ENCODE peak calls at places on chromosomes 6 and 20, in six cellular contexts. G is NCI-H345; I is A549; W is CD8-positive, alpha-beta memory T cell; O is HT-29; E is Calu3. K is an unnamed sample.

GRCh38 chr6:26057899-26058298 is 29.3 kb upstream of the HFE start:
- DNase-seq in G (no peak), I (no peak), W (no peak), O (no peak), E (no peak), K (no peak)

GRCh38 chr6:95784869-95785268 is 207.5 kb downstream of the MANEA start:
- DNase-seq in G (no peak), I (no peak), W (no peak), O (no peak), E (no peak), K (no peak)

GRCh38 chr6:125486881-125487280 is 185.1 kb upstream of the HDDC2 start:
- DNase-seq in G (no peak), I (no peak), W (no peak), O (no peak), E (no peak), K (peak)

GRCh38 chr6:125377621-125378020 is 75.9 kb upstream of the HDDC2 start:
- DNase-seq in G (no peak), I (no peak), W (no peak), O (no peak), E (no peak), K (no peak)

GRCh38 chr20:50252715-50253500 is 62.3 kb downstream of the CEBPB start:
- DNase-seq in G (no peak), I (no peak), W (no peak), O (no peak), E (no peak), K (no peak)

GRCh38 chr20:50819344-50819743 is 24.5 kb downstream of the BCAS4 start:
- DNase-seq in G (no peak), I (no peak), W (no peak), O (no peak), E (no peak), K (no peak)

GRCh38 chr6:125781307-125781868 is 9.4 kb upstream of the NCOA7 start:
- DNase-seq in G (no peak), I (peak), W (no peak), O (no peak), E (no peak), K (peak)

GRCh38 chr6:101348816-101349215 is 44.7 kb upstream of the GRIK2 start:
- DNase-seq in G (no peak), I (no peak), W (no peak), O (no peak), E (no peak), K (no peak)

GRCh38 chr20:33319986-33320385 is 37.0 kb downstream of the BPIFB1 start:
- DNase-seq in G (no peak), I (no peak), W (no peak), O (no peak), E (no peak), K (no peak)

GRCh38 chr20:11302436-11302835 is 615.3 kb upstream of the BTBD3 start:
- DNase-seq in G (no peak), I (no peak), W (no peak), O (no peak), E (no peak), K (no peak)

GRCh38 chr6:129929433-129929832 is 68.3 kb upstream of the TMEM244 start:
- DNase-seq in G (no peak), I (peak), W (no peak), O (no peak), E (no peak), K (peak)

GRCh38 chr20:34546751-34547181 is 11.8 kb upstream of the MAP1LC3A start:
- DNase-seq in G (peak), I (no peak), W (no peak), O (no peak), E (no peak), K (no peak)

GRCh38 chr6:33621396-33622388 is 570 bp downstream of the ITPR3 start:
- DNase-seq in G (peak), I (no peak), W (peak), O (no peak), E (peak), K (peak)

GRCh38 chr20:37137547-37137946 is 41.6 kb upstream of the RPN2 start:
- DNase-seq in G (no peak), I (no peak), W (no peak), O (no peak), E (no peak), K (no peak)

GRCh38 chr20:13037727-13038126 is 29.0 kb downstream of the SPTLC3 start:
- DNase-seq in G (no peak), I (no peak), W (no peak), O (no peak), E (no peak), K (no peak)

GRCh38 chr6:161890133-161890833 is 616.4 kb upstream of the AGPAT4 start:
- DNase-seq in G (no peak), I (no peak), W (no peak), O (no peak), E (no peak), K (no peak)

GRCh38 chr20:34834459-34834893 is 9.0 kb upstream of the NCOA6 start:
- DNase-seq in G (peak), I (peak), W (peak), O (peak), E (no peak), K (peak)

GRCh38 chr6:148179786-148180185 is 162.9 kb upstream of the SASH1 start:
- DNase-seq in G (no peak), I (peak), W (no peak), O (peak), E (peak), K (peak)

GRCh38 chr20:1809611-1810510 is 85.3 kb upstream of the SIRPA start:
- DNase-seq in G (no peak), I (peak), W (no peak), O (no peak), E (no peak), K (peak)